ENCODE peak calls at places on chromosomes 4 and X, in eight cellular contexts. C, Q, R, Z, F, X, M and J are unnamed samples.

GRCh38 chr4:24794111-24794860 is 1.1 kb upstream of the SOD3 start:
- DNase-seq in C (peak), Q (peak), R (peak), Z (no peak), F (peak), X (peak), M (peak), J (peak)

GRCh38 chr4:149885896-149886295 is 70.3 kb upstream of the IQCM start:
- DNase-seq in C (peak), Q (no peak), R (peak), Z (peak), F (peak), X (peak), M (peak), J (peak)

GRCh38 chr4:31518796-31519250 is 798.7 kb downstream of the PCDH7 start:
- DNase-seq in C (peak), Q (no peak), R (peak), Z (peak), F (peak), X (peak), M (peak), J (peak)

GRCh38 chr4:25088342-25088952 is 57.7 kb upstream of the LGI2 start:
- DNase-seq in C (no peak), Q (no peak), R (peak), Z (no peak), F (no peak), X (no peak), M (peak), J (peak)

GRCh38 chrX:132119283-132119682 is 8.5 kb downstream of the FRMD7 start:
- DNase-seq in C (no peak), Q (no peak), R (no peak), Z (no peak), F (no peak), X (no peak), M (no peak), J (no peak)

GRCh38 chr4:100340534-100341364 is 150.5 kb upstream of the DDIT4L start:
- DNase-seq in C (peak), Q (no peak), R (peak), Z (peak), F (no peak), X (peak), M (peak), J (peak)

GRCh38 chrX:10356979-10357378 is 200.2 kb downstream of the CLCN4 start:
- DNase-seq in C (peak), Q (no peak), R (peak), Z (peak), F (peak), X (no peak), M (peak), J (peak)

GRCh38 chrX:10101269-10101668 is 55.5 kb upstream of the CLCN4 start:
- DNase-seq in C (no peak), Q (no peak), R (no peak), Z (no peak), F (no peak), X (peak), M (no peak), J (no peak)

GRCh38 chr4:150562751-150563150 is 19.2 kb upstream of the MAB21L2 start:
- DNase-seq in C (no peak), Q (no peak), R (no peak), Z (no peak), F (no peak), X (no peak), M (no peak), J (no peak)

GRCh38 chr4:146407669-146408084 is 114.1 kb downstream of the SLC10A7 start:
- DNase-seq in C (peak), Q (no peak), R (peak), Z (peak), F (peak), X (no peak), M (no peak), J (peak)

GRCh38 chr4:75708218-75708691 is 16.1 kb upstream of the USO1 start:
- DNase-seq in C (no peak), Q (no peak), R (no peak), Z (no peak), F (peak), X (no peak), M (no peak), J (no peak)

GRCh38 chr4:175720722-175721121 is 91.3 kb downstream of the GPM6A start:
- DNase-seq in C (no peak), Q (no peak), R (no peak), Z (no peak), F (no peak), X (no peak), M (no peak), J (no peak)

GRCh38 chrX:137432609-137433008 is 133.3 kb upstream of the ZIC3 start:
- DNase-seq in C (no peak), Q (no peak), R (no peak), Z (peak), F (peak), X (no peak), M (no peak), J (no peak)

GRCh38 chr4:75547647-75548387 is 8.0 kb upstream of the ODAPH start:
- DNase-seq in C (peak), Q (peak), R (peak), Z (no peak), F (no peak), X (peak), M (peak), J (peak)

GRCh38 chr4:19301527-19301926 is 950.2 kb upstream of the SLIT2 start:
- DNase-seq in C (no peak), Q (no peak), R (peak), Z (no peak), F (no peak), X (no peak), M (peak), J (peak)

GRCh38 chr4:186074189-186074588 is 5.2 kb downstream of the TLR3 start:
- DNase-seq in C (no peak), Q (no peak), R (no peak), Z (no peak), F (no peak), X (no peak), M (no peak), J (no peak)

GRCh38 chr4:93409035-93409434 is 419.5 kb upstream of the ATOH1 start:
- DNase-seq in C (no peak), Q (no peak), R (no peak), Z (no peak), F (no peak), X (no peak), M (no peak), J (no peak)

GRCh38 chr4:48739560-48740019 is 40.5 kb downstream of the FRYL start:
- DNase-seq in C (no peak), Q (no peak), R (no peak), Z (peak), F (no peak), X (peak), M (no peak), J (no peak)

GRCh38 chr4:87614292-87614890 is 6.1 kb downstream of the DSPP start:
- DNase-seq in C (no peak), Q (no peak), R (no peak), Z (no peak), F (no peak), X (no peak), M (no peak), J (no peak)

GRCh38 chr4:3223986-3224748 is 24.8 kb upstream of the MSANTD1 start:
- DNase-seq in C (no peak), Q (peak), R (no peak), Z (no peak), F (no peak), X (no peak), M (no peak), J (no peak)

GRCh38 chr4:126799971-126800722 is 832.6 kb upstream of the INTU start:
- DNase-seq in C (peak), Q (no peak), R (peak), Z (peak), F (no peak), X (peak), M (peak), J (no peak)

GRCh38 chr4:148329751-148330150 is 112.5 kb downstream of the NR3C2 start:
- DNase-seq in C (no peak), Q (no peak), R (no peak), Z (no peak), F (no peak), X (no peak), M (no peak), J (no peak)

GRCh38 chr4:121791481-121791880 is 9.6 kb upstream of the EXOSC9 start:
- DNase-seq in C (no peak), Q (no peak), R (peak), Z (no peak), F (peak), X (peak), M (peak), J (peak)

GRCh38 chr4:188986271-188986689 is 847.0 kb downstream of the TRIML1 start:
- DNase-seq in C (no peak), Q (no peak), R (peak), Z (peak), F (peak), X (peak), M (peak), J (peak)

GRCh38 chrX:117510453-117510852 is 606.2 kb downstream of the KLHL13 start:
- DNase-seq in C (no peak), Q (no peak), R (no peak), Z (peak), F (no peak), X (no peak), M (no peak), J (no peak)

GRCh38 chr4:15918484-15919129 is 19.9 kb downstream of the FGFBP1 start:
- DNase-seq in C (no peak), Q (no peak), R (no peak), Z (peak), F (peak), X (no peak), M (no peak), J (no peak)

GRCh38 chr4:26484032-26484515 is 6.2 kb downstream of the CCKAR start:
- DNase-seq in C (peak), Q (no peak), R (peak), Z (no peak), F (no peak), X (peak), M (peak), J (no peak)

GRCh38 chr4:1746919-1747602 is 25.7 kb downstream of the TACC3 start:
- DNase-seq in C (no peak), Q (no peak), R (no peak), Z (no peak), F (no peak), X (no peak), M (no peak), J (no peak)

GRCh38 chr4:25423548-25423947 is 46.5 kb downstream of the ANAPC4 start:
- DNase-seq in C (no peak), Q (no peak), R (no peak), Z (no peak), F (no peak), X (no peak), M (no peak), J (no peak)

GRCh38 chrX:22760513-22761057 is 239.2 kb upstream of the DDX53 start:
- DNase-seq in C (no peak), Q (no peak), R (no peak), Z (no peak), F (no peak), X (no peak), M (no peak), J (no peak)

GRCh38 chr4:147830987-147831386 is 99.1 kb downstream of the ARHGAP10 start:
- DNase-seq in C (peak), Q (no peak), R (peak), Z (peak), F (peak), X (peak), M (peak), J (peak)

GRCh38 chrX:71859637-71860036 is 51.0 kb upstream of the NHSL2 start:
- DNase-seq in C (peak), Q (no peak), R (peak), Z (peak), F (peak), X (peak), M (peak), J (peak)

GRCh38 chrX:137052641-137053235 is 18.9 kb upstream of the GPR101 start:
- DNase-seq in C (no peak), Q (no peak), R (peak), Z (no peak), F (peak), X (no peak), M (no peak), J (no peak)

DNA sequence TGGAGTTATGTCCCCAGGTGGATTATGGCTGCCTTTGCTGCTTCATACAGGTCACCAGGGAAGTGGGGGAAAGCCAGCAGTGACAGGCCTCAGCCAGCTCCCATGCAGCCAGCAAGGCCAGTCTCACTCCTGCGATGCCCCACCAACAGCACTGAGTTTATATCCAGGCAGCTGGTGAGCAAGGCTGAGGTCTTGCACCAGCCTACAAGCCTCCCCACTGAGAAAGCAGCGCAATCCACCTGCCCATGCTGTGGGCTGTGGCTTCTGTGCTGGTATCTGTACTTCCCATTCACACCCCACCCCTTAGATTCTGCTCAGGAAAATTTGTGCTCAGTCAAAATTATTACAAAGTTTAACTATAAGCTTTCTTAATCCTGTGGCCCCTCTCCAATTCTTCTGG is 153.5 kb downstream of the HHIP start:
- DNase-seq in C (no peak), Q (no peak), R (no peak), Z (no peak), F (no peak), X (no peak), M (no peak), J (no peak)
- H3K4me3 ChIP-seq in C (no peak), Q (no peak), R (no peak), Z (no peak), F (no peak), X (no peak), M (no peak), J (no peak)

DNA sequence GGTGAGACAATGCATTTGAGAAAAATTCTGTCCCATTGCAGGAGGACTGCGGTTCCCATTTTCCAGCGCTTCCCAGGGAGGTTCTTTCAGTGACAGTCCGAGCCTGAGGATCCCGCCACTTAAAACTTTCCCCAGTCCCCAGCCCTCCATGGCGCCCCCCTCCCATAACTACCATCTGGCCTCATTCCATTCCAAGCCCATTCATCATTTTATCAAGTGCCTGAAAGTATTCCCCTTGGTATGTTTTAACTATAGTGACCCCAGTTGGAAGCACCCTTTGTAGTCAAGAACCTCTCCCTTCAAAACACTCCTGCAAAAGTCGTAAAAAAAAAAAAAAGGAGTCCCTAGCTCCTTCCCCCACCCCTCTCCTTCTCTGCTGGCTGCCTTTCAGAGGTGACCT is 1.2 kb downstream of the RASL11B start:
- DNase-seq in C (no peak), Q (no peak), R (no peak), Z (no peak), F (no peak), X (no peak), M (no peak), J (no peak)
- H3K4me3 ChIP-seq in C (no peak), Q (no peak), R (no peak), Z (no peak), F (no peak), X (peak), M (peak), J (no peak)

DNA sequence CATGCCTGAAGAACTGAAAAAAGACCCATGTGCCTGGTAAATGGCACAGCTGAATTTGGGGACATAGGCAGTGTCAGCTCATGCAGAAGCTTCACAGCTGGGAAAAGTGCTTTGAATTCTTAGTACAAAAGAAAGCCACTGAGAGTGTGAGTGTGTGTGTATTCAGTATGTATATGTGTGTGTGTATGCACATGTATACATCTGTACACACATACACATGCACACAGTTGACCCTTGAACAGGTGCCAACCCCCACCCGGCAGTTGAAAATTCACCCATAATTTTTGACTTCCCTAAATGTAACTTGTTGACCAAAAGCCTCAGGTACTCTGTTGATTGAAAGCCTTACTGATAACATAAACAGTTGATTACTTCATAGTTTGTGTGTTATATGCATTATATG is 49.5 kb upstream of the ENPP6 start:
- DNase-seq in C (no peak), Q (no peak), R (no peak), Z (no peak), F (no peak), X (no peak), M (no peak), J (no peak)
- H3K4me3 ChIP-seq in C (no peak), Q (no peak), R (no peak), Z (no peak), F (no peak), X (no peak), M (no peak), J (no peak)

GRCh38 chr4:10732235-10732975 is 47.8 kb upstream of the CLNK start:
- DNase-seq in C (peak), Q (no peak), R (no peak), Z (no peak), F (no peak), X (no peak), M (no peak), J (no peak)

GRCh38 chr4:10730590-10730989 is 46.0 kb upstream of the CLNK start:
- DNase-seq in C (no peak), Q (no peak), R (no peak), Z (no peak), F (no peak), X (no peak), M (no peak), J (no peak)

GRCh38 chr4:10731162-10731561 is 46.6 kb upstream of the CLNK start:
- DNase-seq in C (no peak), Q (no peak), R (no peak), Z (no peak), F (no peak), X (no peak), M (no peak), J (no peak)

GRCh38 chr4:10733016-10733415 is 48.4 kb upstream of the CLNK start:
- DNase-seq in C (no peak), Q (no peak), R (no peak), Z (no peak), F (no peak), X (no peak), M (no peak), J (no peak)

DNA sequence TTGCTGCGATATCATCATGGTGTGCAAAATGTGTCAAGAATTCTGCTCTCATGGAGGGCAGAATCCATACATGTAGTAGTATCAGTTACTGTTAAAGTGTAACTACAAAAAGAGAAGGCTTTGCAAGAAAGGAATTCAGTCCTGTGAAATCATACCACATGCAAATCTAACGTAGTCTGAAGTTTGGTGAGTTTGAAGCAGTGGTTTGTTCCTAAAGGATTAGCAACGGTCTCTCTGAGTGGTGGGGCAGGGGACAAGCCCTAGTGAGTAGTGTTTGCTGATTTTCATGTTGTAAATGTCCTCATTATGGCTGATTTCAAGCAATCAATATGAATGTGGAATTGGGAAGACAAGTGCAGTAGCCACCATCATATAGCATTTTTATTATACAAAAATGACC is 47.1 kb upstream of the CLNK start:
- DNase-seq in C (no peak), Q (no peak), R (no peak), Z (no peak), F (no peak), X (no peak), M (no peak), J (no peak)
- H3K4me3 ChIP-seq in C (no peak), Q (no peak), R (no peak), Z (no peak), F (no peak), X (no peak), M (no peak), J (no peak)